ENCODE peak calls at places on chromosomes 1 and 21, in ten cellular contexts. E is activated T-helper 1 cell treated with anti-CD3 and anti-CD28 coated beads, Interleukin-2, amount 50 U/mL, for 16 hours; N is sigmoid colon; J is stimulated activated CD8-positive, alpha-beta memory T cell treated with anti-CD3 and anti-CD28 coated beads, Interleukin-7, amount 100 ng/mL, for 24 hours; T is NCI-H2171 treated with DMSO at 0.1 percent for 48 hours; D is smooth muscle cell of the brain vasculature; G is iris pigment epithelial cell; I is AG04450; F is hepatic stellate cell; V is activated gamma-delta T cell. O is an unnamed sample.

GRCh38 chr1:204872262-204872881 is 1.7 kb downstream of the NFASC start:
- DNase-seq in I (no peak), G (no peak), T (no peak), N (peak; percentile 64), J (no peak), V (no peak), F (no peak), D (no peak), E (no peak), O (no peak)

GRCh38 chr21:32333953-32334673 is 35.5 kb downstream of the MRAP start:
- DNase-seq in E (no peak), I (no peak), G (no peak), J (no peak), N (no peak), T (peak; percentile 48), F (no peak), V (no peak), D (no peak), O (no peak)

GRCh38 chr1:177959793-177960515 is 9.9 kb downstream of the SEC16B start:
- DNase-seq in I (no peak), V (no peak), J (no peak), D (peak; percentile 18), G (peak; percentile 70), N (no peak), E (no peak), F (peak; percentile 40), T (no peak), O (peak; percentile 14)

GRCh38 chr1:113830039-113830438 is 17.8 kb upstream of the RSBN1 start:
- DNase-seq in I (no peak), D (no peak), G (peak; percentile 69), N (no peak), F (peak; percentile 28), J (no peak), V (no peak), E (no peak), T (no peak), O (no peak)

GRCh38 chr1:22738522-22738921 is 27.9 kb downstream of the EPHB2 start:
- DNase-seq in V (no peak), D (no peak), I (no peak), F (no peak), T (no peak), G (peak; percentile 20), E (no peak), J (no peak), N (no peak), O (no peak)

GRCh38 chr1:180251526-180252305 is 21.7 kb downstream of the LHX4 start:
- DNase-seq in N (peak; percentile 28), E (no peak), T (no peak), V (no peak), J (no peak), F (no peak), I (no peak), G (no peak), D (no peak), O (no peak)

GRCh38 chr21:28885853-28886177 is 106.9 kb downstream of the LTN1 start:
- DNase-seq in F (no peak), V (no peak), D (no peak), N (no peak), T (no peak), J (no peak), G (no peak), I (no peak), E (no peak), O (no peak)

GRCh38 chr21:44377201-44377921 is 23.9 kb downstream of the TRPM2 start:
- DNase-seq in J (no peak), T (peak; percentile 45), E (no peak), I (no peak), F (no peak), V (no peak), N (no peak), D (no peak), G (no peak), O (no peak)

GRCh38 chr1:17306407-17306806 is 1.6 kb upstream of the PADI4 start:
- DNase-seq in G (no peak), E (no peak), V (no peak), N (peak; percentile 8), J (no peak), T (no peak), F (no peak), D (no peak), I (no peak), O (no peak)

GRCh38 chr1:212379366-212379765 is 35.3 kb downstream of the PACC1 start:
- DNase-seq in T (no peak), N (no peak), J (no peak), F (no peak), D (no peak), V (no peak), I (no peak), G (no peak), E (no peak), O (no peak)

GRCh38 chr1:110477041-110477440 is 26.1 kb downstream of the PROK1 start:
- DNase-seq in V (no peak), F (peak; percentile 63), N (no peak), I (peak; percentile 16), T (no peak), E (no peak), G (peak; percentile 78), J (no peak), D (no peak), O (no peak)

GRCh38 chr21:39911286-39911685 is 44.0 kb downstream of the PCP4 start:
- DNase-seq in F (no peak), J (no peak), N (no peak), G (no peak), T (no peak), E (no peak), D (no peak), I (no peak), V (no peak), O (no peak)

GRCh38 chr1:15933684-15934083 is 42.2 kb downstream of the ZBTB17 start:
- DNase-seq in D (no peak), T (no peak), J (no peak), F (no peak), N (no peak), I (no peak), G (no peak), V (no peak), E (no peak), O (no peak)

GRCh38 chr1:16018749-16019515 is 1.1 kb upstream of the HSPB7 start:
- DNase-seq in I (no peak), N (no peak), E (no peak), V (no peak), J (no peak), D (no peak), T (no peak), G (no peak), F (no peak), O (no peak)

GRCh38 chr1:13513063-13513884 is 529 bp downstream of the LRRC38 start:
- DNase-seq in I (no peak), V (no peak), E (no peak), G (peak; percentile 4), J (no peak), N (no peak), F (no peak), T (peak; percentile 12), D (no peak), O (no peak)

GRCh38 chr1:153535664-153536585 is at the start of gene S100A6:
- DNase-seq in D (no peak), G (peak; percentile 83), T (peak; percentile 43), V (peak; percentile 70), I (peak; percentile 76), F (peak; percentile 89), N (peak; percentile 97), E (peak; percentile 65), J (peak; percentile 76), O (peak; percentile 76)

GRCh38 chr1:200963076-200963475 is 60.4 kb downstream of the KIF21B start:
- DNase-seq in D (no peak), F (no peak), T (no peak), N (no peak), G (no peak), I (no peak), V (no peak), J (no peak), E (no peak), O (no peak)

GRCh38 chr1:159921700-159922498 is 3.4 kb downstream of the TAGLN2 start:
- DNase-seq in D (no peak), E (no peak), J (no peak), N (no peak), I (no peak), G (peak; percentile 49), T (no peak), F (peak; percentile 44), V (no peak), O (no peak)

GRCh38 chr1:241167121-241167619 is 189.8 kb downstream of the RGS7 start:
- DNase-seq in G (no peak), V (no peak), D (no peak), J (no peak), I (no peak), E (no peak), N (no peak), F (no peak), T (peak; percentile 90), O (no peak)

GRCh38 chr1:221991221-221991620 is 249.3 kb upstream of the DUSP10 start:
- DNase-seq in G (peak; percentile 82), I (no peak), D (no peak), F (peak; percentile 38), N (no peak), T (no peak), J (no peak), V (no peak), E (no peak), O (no peak)

O was measured in HuH-7.